ENCODE peak calls at places on chromosomes 5 and 9, in eight cellular contexts. S is effector memory CD8-positive, alpha-beta T cell; K is CD8-positive, alpha-beta T cell; I is fibroblast of pulmonary artery; E is naive thymus-derived CD8-positive, alpha-beta T cell; N is memory B cell; L is SK-N-DZ; Y is stomach. Q is an unnamed sample.
A peak's percentile ranks its signal among the peaks of the same experiment; 100 is the strongest.

GRCh38 chr5:176549871-176550270 is 729 bp downstream of the CDHR2 start:
- DNase-seq in S (no peak), K (no peak), I (no peak), E (no peak), N (no peak), L (no peak), Y (no peak), Q (no peak)

GRCh38 chr9:128552744-128553221 is 396 bp downstream of the SPTAN1 start:
- DNase-seq in S (no peak), K (no peak), I (peak; percentile 35), E (no peak), N (no peak), L (peak; percentile 49), Y (peak; percentile 49), Q (peak; percentile 81)

GRCh38 chr5:158058208-158058607 is 199.3 kb upstream of the CLINT1 start:
- DNase-seq in S (no peak), K (no peak), I (no peak), E (no peak), N (no peak), L (no peak), Y (no peak), Q (no peak)

GRCh38 chr5:169913479-169913878 is 66.8 kb downstream of the INSYN2B start:
- DNase-seq in S (no peak), K (no peak), I (no peak), E (no peak), N (no peak), L (no peak), Y (no peak), Q (no peak)

GRCh38 chr5:163259495-163259894 is 177.9 kb upstream of the CCNG1 start:
- DNase-seq in S (no peak), K (no peak), I (no peak), E (no peak), N (no peak), L (no peak), Y (no peak), Q (no peak)

GRCh38 chr9:124216474-124217176 is 41.1 kb upstream of the NEK6 start:
- DNase-seq in S (peak; percentile 29), K (no peak), I (no peak), E (no peak), N (peak; percentile 65), L (no peak), Y (peak; percentile 35), Q (peak; percentile 61)

GRCh38 chr9:120610975-120611689 is 31.2 kb upstream of the CDK5RAP2 start:
- DNase-seq in S (no peak), K (no peak), I (peak; percentile 13), E (no peak), N (no peak), L (no peak), Y (no peak), Q (no peak)

GRCh38 chr5:12016149-12016740 is 112.0 kb upstream of the CTNND2 start:
- DNase-seq in S (no peak), K (no peak), I (no peak), E (no peak), N (no peak), L (no peak), Y (no peak), Q (no peak)

GRCh38 chr5:10103098-10103497 is 146.6 kb downstream of the ATPSCKMT start:
- DNase-seq in S (no peak), K (no peak), I (no peak), E (no peak), N (no peak), L (no peak), Y (no peak), Q (no peak)

GRCh38 chr9:91820949-91821880 is 128.8 kb downstream of the ROR2 start:
- DNase-seq in S (no peak), K (no peak), I (no peak), E (no peak), N (no peak), L (no peak), Y (no peak), Q (no peak)

GRCh38 chr9:4066682-4067081 is 233.2 kb downstream of the GLIS3 start:
- DNase-seq in S (no peak), K (no peak), I (no peak), E (no peak), N (no peak), L (no peak), Y (no peak), Q (no peak)